ENCODE peak calls at places on chromosomes 4 and X, in ten cellular contexts. One of them, this sample, is unnamed.

GRCh38 chr4:136651278-136651667 is 881.0 kb downstream of the PCDH18 start:
- DNase-seq in hepatocyte: no peak
- DNase-seq in NCI-H82: no peak
- DNase-seq in naive thymus-derived CD8-positive, alpha-beta T cell: no peak
- DNase-seq in naive thymus-derived CD4-positive, alpha-beta T cell: no peak
- DNase-seq in HFFc6: no peak
- DNase-seq in T-helper 22 cell: no peak
- DNase-seq in WTC11: no peak
- DNase-seq in HEK293T: no peak
- DNase-seq in hippocampal formation: no peak
- DNase-seq in this sample: no peak

GRCh38 chrX:69031971-69032391 is 133.3 kb downstream of the PJA1 start:
- DNase-seq in hepatocyte: no peak
- DNase-seq in NCI-H82: no peak
- DNase-seq in naive thymus-derived CD8-positive, alpha-beta T cell: no peak
- DNase-seq in naive thymus-derived CD4-positive, alpha-beta T cell: no peak
- DNase-seq in HFFc6: peak
- DNase-seq in T-helper 22 cell: no peak
- DNase-seq in WTC11: no peak
- DNase-seq in HEK293T: peak
- DNase-seq in hippocampal formation: no peak
- DNase-seq in this sample: no peak

GRCh38 chr4:140150886-140151699 is 2.9 kb downstream of the MAML3 start:
- DNase-seq in hepatocyte: peak
- DNase-seq in NCI-H82: peak
- DNase-seq in naive thymus-derived CD8-positive, alpha-beta T cell: peak
- DNase-seq in naive thymus-derived CD4-positive, alpha-beta T cell: peak
- DNase-seq in HFFc6: peak
- DNase-seq in T-helper 22 cell: peak
- DNase-seq in WTC11: peak
- DNase-seq in HEK293T: peak
- DNase-seq in hippocampal formation: peak
- DNase-seq in this sample: peak

GRCh38 chr4:18935956-18936355 is 914.4 kb upstream of the LCORL start:
- DNase-seq in hepatocyte: no peak
- DNase-seq in NCI-H82: no peak
- DNase-seq in naive thymus-derived CD8-positive, alpha-beta T cell: no peak
- DNase-seq in naive thymus-derived CD4-positive, alpha-beta T cell: no peak
- DNase-seq in HFFc6: no peak
- DNase-seq in T-helper 22 cell: no peak
- DNase-seq in WTC11: peak
- DNase-seq in HEK293T: no peak
- DNase-seq in hippocampal formation: no peak
- DNase-seq in this sample: no peak

GRCh38 chr4:7760706-7761105 is 179.0 kb downstream of the AFAP1 start:
- DNase-seq in hepatocyte: no peak
- DNase-seq in NCI-H82: no peak
- DNase-seq in naive thymus-derived CD8-positive, alpha-beta T cell: no peak
- DNase-seq in naive thymus-derived CD4-positive, alpha-beta T cell: no peak
- DNase-seq in HFFc6: no peak
- DNase-seq in T-helper 22 cell: no peak
- DNase-seq in WTC11: no peak
- DNase-seq in HEK293T: no peak
- DNase-seq in hippocampal formation: no peak
- DNase-seq in this sample: no peak

GRCh38 chrX:98795636-98796035 is 1614.4 kb downstream of the PCDH19 start:
- DNase-seq in hepatocyte: no peak
- DNase-seq in NCI-H82: no peak
- DNase-seq in naive thymus-derived CD8-positive, alpha-beta T cell: no peak
- DNase-seq in naive thymus-derived CD4-positive, alpha-beta T cell: no peak
- DNase-seq in HFFc6: peak
- DNase-seq in T-helper 22 cell: no peak
- DNase-seq in WTC11: no peak
- DNase-seq in HEK293T: no peak
- DNase-seq in hippocampal formation: no peak
- DNase-seq in this sample: no peak

GRCh38 chr4:95000076-95000648 is 242.4 kb downstream of the BMPR1B start:
- DNase-seq in hepatocyte: no peak
- DNase-seq in NCI-H82: no peak
- DNase-seq in naive thymus-derived CD8-positive, alpha-beta T cell: no peak
- DNase-seq in naive thymus-derived CD4-positive, alpha-beta T cell: no peak
- DNase-seq in HFFc6: no peak
- DNase-seq in T-helper 22 cell: no peak
- DNase-seq in WTC11: no peak
- DNase-seq in HEK293T: no peak
- DNase-seq in hippocampal formation: no peak
- DNase-seq in this sample: no peak

GRCh38 chr4:136650541-136651277 is 881.6 kb downstream of the PCDH18 start:
- DNase-seq in hepatocyte: peak
- DNase-seq in NCI-H82: no peak
- DNase-seq in naive thymus-derived CD8-positive, alpha-beta T cell: peak
- DNase-seq in naive thymus-derived CD4-positive, alpha-beta T cell: no peak
- DNase-seq in HFFc6: no peak
- DNase-seq in T-helper 22 cell: no peak
- DNase-seq in WTC11: no peak
- DNase-seq in HEK293T: no peak
- DNase-seq in hippocampal formation: no peak
- DNase-seq in this sample: no peak

GRCh38 chr4:185885075-185885474 is 73.1 kb upstream of the SORBS2 start:
- DNase-seq in hepatocyte: no peak
- DNase-seq in NCI-H82: peak
- DNase-seq in naive thymus-derived CD8-positive, alpha-beta T cell: no peak
- DNase-seq in naive thymus-derived CD4-positive, alpha-beta T cell: no peak
- DNase-seq in HFFc6: no peak
- DNase-seq in T-helper 22 cell: no peak
- DNase-seq in WTC11: no peak
- DNase-seq in HEK293T: no peak
- DNase-seq in hippocampal formation: no peak
- DNase-seq in this sample: no peak

GRCh38 chrX:17601816-17602215 is 135.5 kb upstream of the SCML1 start:
- DNase-seq in hepatocyte: no peak
- DNase-seq in NCI-H82: peak
- DNase-seq in naive thymus-derived CD8-positive, alpha-beta T cell: no peak
- DNase-seq in naive thymus-derived CD4-positive, alpha-beta T cell: no peak
- DNase-seq in HFFc6: no peak
- DNase-seq in T-helper 22 cell: no peak
- DNase-seq in WTC11: no peak
- DNase-seq in HEK293T: no peak
- DNase-seq in hippocampal formation: no peak
- DNase-seq in this sample: no peak

GRCh38 chr4:55398966-55399365 is 3.2 kb downstream of the TMEM165 start:
- DNase-seq in hepatocyte: no peak
- DNase-seq in NCI-H82: peak
- DNase-seq in naive thymus-derived CD8-positive, alpha-beta T cell: no peak
- DNase-seq in naive thymus-derived CD4-positive, alpha-beta T cell: no peak
- DNase-seq in HFFc6: no peak
- DNase-seq in T-helper 22 cell: no peak
- DNase-seq in WTC11: no peak
- DNase-seq in HEK293T: no peak
- DNase-seq in hippocampal formation: no peak
- DNase-seq in this sample: no peak

GRCh38 chrX:103437147-103437873 is 61.0 kb downstream of the BEX3 start:
- DNase-seq in hepatocyte: no peak
- DNase-seq in NCI-H82: no peak
- DNase-seq in naive thymus-derived CD8-positive, alpha-beta T cell: no peak
- DNase-seq in naive thymus-derived CD4-positive, alpha-beta T cell: no peak
- DNase-seq in HFFc6: peak
- DNase-seq in T-helper 22 cell: no peak
- DNase-seq in WTC11: no peak
- DNase-seq in HEK293T: no peak
- DNase-seq in hippocampal formation: no peak
- DNase-seq in this sample: no peak

GRCh38 chr4:95798727-95799126 is 41.2 kb upstream of the PDHA2 start:
- DNase-seq in hepatocyte: no peak
- DNase-seq in NCI-H82: no peak
- DNase-seq in naive thymus-derived CD8-positive, alpha-beta T cell: no peak
- DNase-seq in naive thymus-derived CD4-positive, alpha-beta T cell: no peak
- DNase-seq in HFFc6: no peak
- DNase-seq in T-helper 22 cell: no peak
- DNase-seq in WTC11: no peak
- DNase-seq in HEK293T: no peak
- DNase-seq in hippocampal formation: no peak
- DNase-seq in this sample: no peak

GRCh38 chrX:107566603-107567262 is 61.6 kb upstream of the PRPS1 start:
- DNase-seq in hepatocyte: no peak
- DNase-seq in NCI-H82: no peak
- DNase-seq in naive thymus-derived CD8-positive, alpha-beta T cell: no peak
- DNase-seq in naive thymus-derived CD4-positive, alpha-beta T cell: no peak
- DNase-seq in HFFc6: no peak
- DNase-seq in T-helper 22 cell: no peak
- DNase-seq in WTC11: no peak
- DNase-seq in HEK293T: no peak
- DNase-seq in hippocampal formation: no peak
- DNase-seq in this sample: no peak

GRCh38 chr4:62410371-62411003 is 1210.4 kb downstream of the ADGRL3 start:
- DNase-seq in hepatocyte: no peak
- DNase-seq in NCI-H82: no peak
- DNase-seq in naive thymus-derived CD8-positive, alpha-beta T cell: no peak
- DNase-seq in naive thymus-derived CD4-positive, alpha-beta T cell: no peak
- DNase-seq in HFFc6: no peak
- DNase-seq in T-helper 22 cell: no peak
- DNase-seq in WTC11: no peak
- DNase-seq in HEK293T: no peak
- DNase-seq in hippocampal formation: no peak
- DNase-seq in this sample: no peak